ENCODE peak calls at places on chromosomes 6 and 20, in four cellular contexts. T, H, C and S are unnamed samples.

GRCh38 chr6:113763883-113764282 is 93.3 kb upstream of the MARCKS start:
- DNase-seq in T (peak; percentile 22), H (no peak), C (peak; percentile 67), S (peak; percentile 83)

GRCh38 chr6:38427492-38428210 is 212.1 kb downstream of the BTBD9 start:
- DNase-seq in T (no peak), H (no peak), C (no peak), S (no peak)

GRCh38 chr6:51842487-51843469 is 244.6 kb downstream of the PKHD1 start:
- DNase-seq in T (no peak), H (no peak), C (no peak), S (no peak)

GRCh38 chr20:40307937-40308478 is 381.0 kb downstream of the MAFB start:
- DNase-seq in T (no peak), H (no peak), C (no peak), S (no peak)

GRCh38 chr6:39339557-39340555 is 17.4 kb upstream of the KCNK16 start:
- DNase-seq in T (no peak), H (no peak), C (no peak), S (no peak)

GRCh38 chr6:124994648-124995047 is 32.4 kb downstream of the RNF217 start:
- DNase-seq in T (no peak), H (no peak), C (no peak), S (no peak)

GRCh38 chr20:57460781-57461465 is 64.0 kb downstream of the CTCFL start:
- DNase-seq in T (no peak), H (no peak), C (no peak), S (no peak)

GRCh38 chr6:25958700-25959162 is 3.9 kb upstream of the TRIM38 start:
- DNase-seq in T (no peak), H (no peak), C (no peak), S (no peak)

GRCh38 chr6:119541132-119541905 is 191.8 kb upstream of the MAN1A1 start:
- DNase-seq in T (peak; percentile 88), H (no peak), C (peak; percentile 90), S (peak; percentile 97)

GRCh38 chr6:41901882-41902519 is 6.8 kb upstream of the USP49 start:
- DNase-seq in T (no peak), H (no peak), C (no peak), S (no peak)

GRCh38 chr6:71412559-71412958 is 123.9 kb downstream of the OGFRL1 start:
- DNase-seq in T (no peak), H (no peak), C (no peak), S (peak; percentile 66)

GRCh38 chr6:30327232-30327746 is 562 bp downstream of the TRIM39 start:
- DNase-seq in T (no peak), H (peak; percentile 49), C (no peak), S (no peak)

GRCh38 chr6:38713812-38714211 is 1.3 kb upstream of the DNAH8 start:
- DNase-seq in T (no peak), H (no peak), C (no peak), S (no peak)

GRCh38 chr20:57651977-57652864 is 32.0 kb upstream of the ZBP1 start:
- DNase-seq in T (no peak), H (no peak), C (no peak), S (no peak)

GRCh38 chr6:35051393-35051792 is 89.7 kb downstream of the TCP11 start:
- DNase-seq in T (no peak), H (no peak), C (no peak), S (no peak)

GRCh38 chr6:6057442-6058053 is 50.8 kb upstream of the NRN1 start:
- DNase-seq in T (peak; percentile 35), H (no peak), C (peak; percentile 13), S (no peak)

GRCh38 chr6:162603231-162603630 is 124.3 kb downstream of the PRKN start:
- DNase-seq in T (no peak), H (no peak), C (no peak), S (no peak)

GRCh38 chr6:83442752-83443151 is 11.9 kb upstream of the ME1 start:
- DNase-seq in T (no peak), H (no peak), C (peak; percentile 33), S (no peak)

GRCh38 chr20:63778857-63779256 is 39.3 kb downstream of the SLC2A4RG start:
- DNase-seq in T (no peak), H (no peak), C (no peak), S (no peak)
- TF ChIP-seq CTCF in T (no peak), H (no peak), C (no peak), S (no peak)

GRCh38 chr20:4229415-4229814 is 214.1 kb upstream of the RNF24 start:
- DNase-seq in T (no peak), H (no peak), C (no peak), S (no peak)
- H3K4me3 ChIP-seq in T (no peak overlapping the region), H (no peak overlapping the region), C (no peak overlapping the region), S (no peak overlapping the region)

GRCh38 chr6:27604986-27605385 is 132.1 kb upstream of the ZNF184 start:
- DNase-seq in T (no peak), H (no peak), C (no peak), S (no peak)

GRCh38 chr6:27605401-27606342 is 132.8 kb upstream of the ZNF184 start:
- DNase-seq in T (peak; percentile 85), H (no peak), C (no peak), S (peak; percentile 79)

GRCh38 chr6:27611451-27611850 is 138.5 kb upstream of the ZNF184 start:
- DNase-seq in T (no peak), H (no peak), C (no peak), S (no peak)

GRCh38 chr6:27608916-27609883 is 136.3 kb upstream of the ZNF184 start:
- DNase-seq in T (peak; percentile 72), H (no peak), C (no peak), S (peak; percentile 66)
- TF ChIP-seq CTCF in T (peak; percentile 75), H (no peak), C (peak; percentile 95), S (peak; percentile 77)

DNA sequence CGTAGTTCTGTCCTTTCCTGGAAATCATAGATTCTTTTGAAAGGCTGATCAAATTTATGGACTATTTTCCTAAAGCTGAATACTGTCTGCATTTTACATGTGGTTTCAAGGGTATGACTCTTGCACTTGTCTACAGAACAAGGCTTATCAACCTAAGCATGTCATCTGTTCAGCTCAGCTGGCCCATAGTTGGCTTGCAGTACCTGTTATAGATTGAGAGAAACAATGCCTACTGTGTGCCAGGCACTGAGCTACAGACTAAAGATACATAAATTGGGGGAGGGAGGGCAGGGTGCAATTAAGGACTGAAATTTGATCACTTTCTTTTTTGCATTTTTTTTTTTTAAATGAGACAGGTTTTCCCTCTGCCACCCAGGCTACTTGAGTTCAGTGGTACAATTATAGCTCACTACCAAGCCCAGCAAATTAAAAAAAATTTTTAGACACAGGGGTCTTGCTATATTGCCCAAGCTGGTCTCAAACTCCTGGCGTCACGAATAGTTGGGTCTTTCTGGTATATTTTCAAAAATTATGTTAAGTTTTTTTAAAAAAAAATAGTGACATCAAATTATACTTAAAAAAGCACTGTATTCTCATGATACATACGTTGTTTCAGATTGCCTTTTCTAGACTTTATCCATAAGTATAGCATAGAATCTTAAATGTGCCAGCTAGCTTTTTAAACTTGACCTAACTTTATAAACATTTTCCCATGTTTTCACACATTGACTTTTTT is 52.2 kb downstream of the RREB1 start:
- DNase-seq in T (no peak), H (no peak), C (no peak), S (no peak)
- H3K4me3 ChIP-seq in T (no peak overlapping the region), H (no peak overlapping the region), C (no peak overlapping the region), S (no peak overlapping the region)

DNA sequence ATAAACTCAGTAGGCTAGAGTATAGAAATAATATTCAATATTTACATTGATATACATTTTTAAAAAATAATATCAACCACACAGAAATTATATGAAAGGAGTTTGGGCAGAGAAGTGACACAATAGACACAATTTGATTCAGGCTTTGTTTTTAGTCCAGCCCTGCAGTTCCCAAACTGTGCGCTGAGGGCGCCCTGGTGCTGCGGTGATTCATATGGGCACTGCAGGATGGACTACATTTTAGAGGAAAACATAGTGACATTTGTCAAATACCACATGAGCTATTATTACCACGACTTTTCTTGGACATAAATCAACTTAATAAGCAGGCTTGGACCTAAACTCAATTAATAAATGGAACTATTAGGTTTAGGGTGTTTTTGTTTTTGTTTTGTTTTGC is 364.3 kb upstream of the ID4 start:
- DNase-seq in T (no peak), H (no peak), C (no peak), S (no peak)
- TF ChIP-seq CTCF in T (peak; percentile 38), H (no peak), C (peak; percentile 48), S (peak; percentile 22)

DNA sequence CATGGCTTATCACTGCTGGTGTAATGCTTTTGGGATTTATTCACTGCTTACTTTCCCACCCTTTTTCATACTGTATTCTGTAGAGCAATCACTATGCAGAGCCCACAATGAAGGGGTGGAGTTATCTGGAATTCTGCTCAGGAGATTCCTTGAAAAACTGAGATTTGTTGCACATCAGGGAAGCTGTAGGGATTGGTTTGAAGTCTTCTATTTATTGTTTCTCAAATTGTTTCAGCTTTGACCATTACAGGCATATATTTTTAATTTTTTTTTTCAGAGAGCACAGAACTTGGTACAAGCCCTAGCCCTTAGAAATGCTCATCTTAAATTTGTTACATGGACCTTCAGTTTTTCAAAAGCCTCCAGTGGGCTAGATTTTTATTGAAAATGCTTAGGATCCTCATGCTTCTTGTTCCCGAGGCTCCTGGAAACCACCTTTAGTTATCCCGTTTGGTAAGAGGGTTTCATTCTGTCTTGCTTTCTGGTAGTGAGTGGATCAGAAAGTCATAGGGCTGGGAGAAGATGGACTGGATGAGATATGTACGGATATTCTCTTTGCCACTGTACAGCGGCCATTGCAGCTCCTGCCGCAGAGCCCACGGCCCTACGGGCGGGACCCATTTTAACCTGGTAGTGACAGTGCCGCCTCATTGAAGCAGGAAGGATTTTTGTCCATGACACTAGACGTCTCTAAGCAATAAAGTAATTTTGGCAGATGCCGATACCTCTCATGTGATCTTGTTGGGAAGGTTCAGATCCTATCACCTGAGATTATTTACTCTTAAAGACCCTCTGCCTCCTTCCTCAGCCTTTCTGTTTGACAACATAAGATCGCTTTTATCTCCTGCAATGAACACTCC is 45.3 kb upstream of the ZNF184 start:
- DNase-seq in T (no peak), H (no peak), C (no peak), S (no peak)
- H3K4me3 ChIP-seq in T (peak overlapping the region; percentile 75), H (peak overlapping the region; percentile 82), C (peak overlapping the region; percentile 98), S (peak overlapping the region; percentile 81)

GRCh38 chr6:192313-192664 is 100.0 kb upstream of the DUSP22 start:
- DNase-seq in T (no peak), H (no peak), C (no peak), S (no peak)
- TF ChIP-seq CTCF in T (no peak), H (no peak), C (no peak), S (no peak)